ENCODE peak calls at places on chromosomes 12 and 14, in five cellular contexts. B is CMK, Z is memory B cell, D is AG10803, Q is anterior cingulate cortex. S is an unnamed sample.

GRCh38 chr12:93252221-93252620 is 125.5 kb upstream of the NUDT4 start:
- DNase-seq in D (no peak), Z (no peak), Q (no peak), B (no peak), S (no peak)

GRCh38 chr12:58386136-58386535 is 444.8 kb downstream of the ATP23 start:
- DNase-seq in B (no peak), Q (no peak), D (no peak), Z (no peak), S (no peak)

GRCh38 chr12:9198012-9198411 is 10.2 kb downstream of the PZP start:
- DNase-seq in Z (no peak), B (no peak), Q (no peak), D (no peak), S (no peak)

GRCh38 chr12:47709277-47710048 is 3.6 kb upstream of the RPAP3 start:
- DNase-seq in Q (no peak), B (no peak), Z (no peak), D (no peak), S (no peak)

GRCh38 chr12:121628037-121628436 is 1.7 kb downstream of the ORAI1 start:
- DNase-seq in Q (no peak), Z (no peak), B (no peak), D (no peak), S (peak)

GRCh38 chr12:118922405-118922804 is 58.9 kb upstream of the SRRM4 start:
- DNase-seq in Z (no peak), D (no peak), Q (no peak), B (no peak), S (no peak)

GRCh38 chr12:93624595-93625294 is 52.3 kb downstream of the SOCS2 start:
- DNase-seq in D (peak), Q (no peak), Z (no peak), B (no peak), S (no peak)

GRCh38 chr14:34039428-34040047 is 88.7 kb upstream of the EGLN3 start:
- DNase-seq in B (no peak), Z (no peak), Q (no peak), D (no peak), S (no peak)

GRCh38 chr12:113194971-113195391 is 9.5 kb downstream of the RITA1 start:
- DNase-seq in D (peak), Z (no peak), B (no peak), Q (no peak), S (no peak)

GRCh38 chr12:62785941-62786559 is 148.9 kb downstream of the PPM1H start:
- DNase-seq in Z (no peak), D (peak), B (no peak), Q (no peak), S (no peak)

GRCh38 chr14:35398095-35398584 is 6.4 kb downstream of the NFKBIA start:
- DNase-seq in Z (no peak), D (no peak), Q (no peak), B (no peak), S (no peak)

GRCh38 chr14:93654599-93654998 is 133.7 kb downstream of the PRIMA1 start:
- DNase-seq in Q (no peak), B (no peak), D (no peak), Z (no peak), S (no peak)

GRCh38 chr14:25121342-25122129 is 71.6 kb upstream of the STXBP6 start:
- DNase-seq in B (no peak), D (peak), Z (no peak), Q (no peak), S (no peak)

GRCh38 chr12:6224550-6224949 is 24.4 kb downstream of the CD9 start:
- DNase-seq in Q (peak), Z (peak), B (no peak), D (no peak), S (no peak)

GRCh38 chr12:116672842-116673516 is 64.9 kb downstream of the SPRING1 start:
- DNase-seq in D (no peak), Q (no peak), B (no peak), Z (no peak), S (no peak)

GRCh38 chr12:11823593-11823992 is 174.1 kb downstream of the ETV6 start:
- DNase-seq in B (no peak), Z (no peak), D (no peak), Q (no peak), S (no peak)

GRCh38 chr12:76621582-76622024 is 62.0 kb upstream of the OSBPL8 start:
- DNase-seq in Z (peak), Q (peak), B (peak), D (peak), S (peak)

GRCh38 chr12:66002812-66003211 is 127.7 kb downstream of the LLPH start:
- DNase-seq in B (no peak), Q (no peak), Z (no peak), D (no peak), S (no peak)

GRCh38 chr12:124637586-124637985 is 70.2 kb upstream of the NCOR2 start:
- DNase-seq in Z (no peak), D (no peak), Q (no peak), B (no peak), S (no peak)

GRCh38 chr12:14396071-14396470 is 30.6 kb downstream of the ATF7IP start:
- DNase-seq in D (no peak), Z (no peak), Q (no peak), B (no peak), S (no peak)

GRCh38 chr12:79415754-79416435 is 274.9 kb downstream of the PAWR start:
- DNase-seq in Z (no peak), Q (no peak), B (no peak), D (no peak), S (no peak)

GRCh38 chr12:54603872-54604271 is 15.4 kb upstream of the PPP1R1A start:
- DNase-seq in D (no peak), Q (no peak), B (no peak), Z (no peak), S (no peak)

GRCh38 chr12:124098101-124098757 is 125.2 kb downstream of the ZNF664 start:
- DNase-seq in Q (peak), Z (no peak), B (no peak), D (no peak), S (no peak)

GRCh38 chr12:123991402-123991951 is 18.5 kb downstream of the ZNF664 start:
- DNase-seq in Z (no peak), D (peak), Q (no peak), B (no peak), S (no peak)

GRCh38 chr14:39491134-39491541 is 58.9 kb upstream of the FBXO33 start:
- DNase-seq in Z (peak), Q (no peak), B (no peak), D (peak), S (no peak)

GRCh38 chr14:75126679-75127473 is at the start of gene NEK9:
- DNase-seq in B (peak), D (peak), Z (peak), Q (peak), S (peak)

GRCh38 chr12:47744005-47744651 is 14.6 kb downstream of the RAPGEF3 start:
- DNase-seq in Z (peak), D (no peak), Q (no peak), B (no peak), S (peak)

GRCh38 chr12:1306096-1306495 is 288.3 kb downstream of the FBXL14 start:
- DNase-seq in Z (no peak), D (no peak), B (no peak), Q (no peak), S (peak)

GRCh38 chr14:101219896-101220703 is 316.6 kb upstream of the RTL1 start:
- DNase-seq in Z (no peak), D (no peak), Q (no peak), B (no peak), S (no peak)

GRCh38 chr14:73758392-73759182 is 44.4 kb upstream of the PNMA1 start:
- DNase-seq in Q (peak), Z (peak), D (peak), B (no peak), S (peak)

GRCh38 chr14:98984719-98985041 is 287.3 kb downstream of the BCL11B start:
- DNase-seq in D (no peak), Q (no peak), Z (no peak), B (peak), S (peak)

GRCh38 chr12:130126023-130126432 is 36.2 kb upstream of the FZD10 start:
- DNase-seq in Q (no peak), Z (no peak), B (no peak), D (no peak), S (peak)

GRCh38 chr12:122421263-122421814 is 1.1 kb downstream of the CLIP1 start:
- DNase-seq in Q (peak), D (peak), Z (no peak), B (no peak), S (peak)

GRCh38 chr14:74653386-74654138 is 41.5 kb upstream of the LTBP2 start:
- DNase-seq in Z (no peak), D (peak), Q (peak), B (no peak), S (no peak)